ENCODE peak calls at places on chromosome 12, in four cellular contexts. W is NT2/D1, P is GM10248, O is epithelial cell of prostate. K is an unnamed sample.

GRCh38 chr12:31117203-31118011 is 43.7 kb downstream of the DDX11 start:
- DNase-seq in P (peak; percentile 65), O (no peak), W (peak; percentile 55), K (peak; percentile 55)

GRCh38 chr12:236445-236844 is 22.5 kb upstream of the SLC6A12 start:
- DNase-seq in P (no peak), W (no peak), O (no peak), K (no peak)

GRCh38 chr12:67742461-67742860 is 93.9 kb downstream of the DYRK2 start:
- DNase-seq in O (no peak), P (no peak), W (no peak), K (no peak)

GRCh38 chr12:122499991-122500684 is 594 bp downstream of the ZCCHC8 start:
- DNase-seq in W (peak; percentile 16), O (no peak), P (peak; percentile 41), K (no peak)

GRCh38 chr12:46555379-46555778 is 182.8 kb upstream of the SLC38A2 start:
- DNase-seq in W (no peak), P (no peak), O (no peak), K (no peak)

GRCh38 chr12:53066594-53066978 is 12.6 kb downstream of the SPRYD3 start:
- DNase-seq in O (no peak), P (no peak), W (no peak), K (no peak)

GRCh38 chr12:20549115-20549719 is 145.9 kb upstream of the SLCO1C1 start:
- DNase-seq in O (no peak), P (no peak), W (peak; percentile 66), K (no peak)

GRCh38 chr12:100555722-100556121 is 17.8 kb upstream of the GAS2L3 start:
- DNase-seq in P (no peak), W (no peak), O (no peak), K (no peak)

GRCh38 chr12:118633071-118633470 is 256.7 kb downstream of the SUDS3 start:
- DNase-seq in W (no peak), P (no peak), O (no peak), K (no peak)

GRCh38 chr12:124347335-124347734 is 52.4 kb downstream of the RFLNA start:
- DNase-seq in W (no peak), P (no peak), O (no peak), K (no peak)

GRCh38 chr12:95037906-95038305 is 34.4 kb upstream of the NDUFA12 start:
- DNase-seq in P (no peak), O (no peak), W (no peak), K (no peak)

GRCh38 chr12:118404876-118405521 is 28.6 kb downstream of the SUDS3 start:
- DNase-seq in P (peak; percentile 43), W (peak; percentile 39), O (no peak), K (no peak)

GRCh38 chr12:124233041-124233836 is 61.7 kb upstream of the RFLNA start:
- DNase-seq in P (no peak), O (peak; percentile 10), W (no peak), K (no peak)

GRCh38 chr12:77746108-77746507 is 84.6 kb upstream of the NAV3 start:
- DNase-seq in W (no peak), P (peak; percentile 41), O (peak; percentile 16), K (peak; percentile 58)

GRCh38 chr12:49200882-49201594 is 12.2 kb upstream of the TUBA1A start:
- DNase-seq in O (no peak), P (peak; percentile 58), W (no peak), K (peak; percentile 30)

GRCh38 chr12:94615284-94616216 is 34.8 kb downstream of the TMCC3 start:
- DNase-seq in P (no peak), W (no peak), O (no peak), K (no peak)

GRCh38 chr12:71786840-71787239 is 32.2 kb downstream of the RAB21 start:
- DNase-seq in P (no peak), W (no peak), O (no peak), K (no peak)

GRCh38 chr12:98750511-98750910 is 105.4 kb downstream of the APAF1 start:
- DNase-seq in O (no peak), W (peak; percentile 23), P (no peak), K (no peak)

GRCh38 chr12:29614926-29615325 is 117.4 kb upstream of the OVCH1 start:
- DNase-seq in O (no peak), W (no peak), P (no peak), K (no peak)

GRCh38 chr12:34354239-34355200 is 332.2 kb downstream of the ALG10 start:
- DNase-seq in W (no peak), O (no peak), P (no peak), K (no peak)

GRCh38 chr12:48199784-48200198 is 3.3 kb downstream of the OR10AD1 start:
- DNase-seq in W (no peak), P (no peak), O (no peak), K (no peak)

GRCh38 chr12:89390802-89391673 is 38.7 kb upstream of the DUSP6 start:
- DNase-seq in O (no peak), W (no peak), P (no peak), K (no peak)

GRCh38 chr12:4564819-4565218 is 2.8 kb downstream of the DYRK4 start:
- DNase-seq in W (no peak), P (peak; percentile 42), O (no peak), K (no peak)

GRCh38 chr12:115223322-115223721 is 539.3 kb upstream of the TBX3 start:
- DNase-seq in W (no peak), O (peak; percentile 22), P (no peak), K (no peak)

GRCh38 chr12:53091756-53092155 is 5.7 kb upstream of the IGFBP6 start:
- DNase-seq in O (no peak), W (no peak), P (no peak), K (no peak)

GRCh38 chr12:10223208-10223607 is 10.5 kb downstream of the GABARAPL1 start:
- DNase-seq in O (no peak), W (no peak), P (no peak), K (no peak)

GRCh38 chr12:113306382-113306781 is 28.5 kb downstream of the SLC8B1 start:
- DNase-seq in O (no peak), W (no peak), P (no peak), K (no peak)

GRCh38 chr12:118073768-118074167 is 12.8 kb upstream of the WSB2 start:
- DNase-seq in O (no peak), P (no peak), W (no peak), K (no peak)

GRCh38 chr12:100251917-100252316 is 15.0 kb downstream of the DEPDC4 start:
- DNase-seq in P (no peak), O (no peak), W (no peak), K (no peak)

GRCh38 chr12:76183459-76184186 is 99.1 kb upstream of the NAP1L1 start:
- DNase-seq in W (no peak), P (peak; percentile 38), O (peak; percentile 58), K (peak; percentile 60)

GRCh38 chr12:54004063-54004840 is 4.3 kb downstream of the HOXC9 start:
- DNase-seq in P (no peak), W (no peak), O (no peak), K (no peak)

GRCh38 chr12:128982134-128982533 is 128.9 kb downstream of the GLT1D1 start:
- DNase-seq in W (no peak), O (no peak), P (no peak), K (no peak)

K was measured in GM06990.